ENCODE peak calls at places on chromosomes 11 and 22, in five cellular contexts. One of them, this sample, is unnamed.

GRCh38 chr22:35443790-35444684 is 44.1 kb downstream of the MCM5 start:
- DNase-seq in GM12878: no peak
- DNase-seq in K562: no peak
- DNase-seq in H1: no peak
- DNase-seq in HepG2: no peak
- DNase-seq in this sample: no peak

GRCh38 chr11:114080219-114080618 is 20.7 kb downstream of the ZBTB16 start:
- DNase-seq in H1: no peak
- DNase-seq in K562: no peak
- DNase-seq in GM12878: no peak
- DNase-seq in HepG2: no peak
- DNase-seq in this sample: no peak

GRCh38 chr11:73053964-73054363 is 88.2 kb downstream of the FCHSD2 start:
- DNase-seq in GM12878: no peak
- DNase-seq in HepG2: no peak
- DNase-seq in H1: no peak
- DNase-seq in K562: no peak
- DNase-seq in this sample: no peak

GRCh38 chr22:43867839-43868652 is 5.7 kb upstream of the SULT4A1 start:
- DNase-seq in H1: peak; percentile 71
- DNase-seq in GM12878: no peak
- DNase-seq in HepG2: no peak
- DNase-seq in K562: peak; percentile 55
- DNase-seq in this sample: no peak

GRCh38 chr11:110432713-110433392 is 3.1 kb downstream of the FDX1 start:
- DNase-seq in HepG2: no peak
- DNase-seq in GM12878: no peak
- DNase-seq in H1: no peak
- DNase-seq in K562: no peak
- DNase-seq in this sample: no peak

GRCh38 chr11:8257003-8257664 is 6.5 kb downstream of the LMO1 start:
- DNase-seq in GM12878: no peak
- DNase-seq in H1: no peak
- DNase-seq in K562: no peak
- DNase-seq in HepG2: no peak
- DNase-seq in this sample: no peak

GRCh38 chr22:24289138-24289537 is 18.5 kb downstream of the SPECC1L start:
- DNase-seq in HepG2: no peak
- DNase-seq in GM12878: no peak
- DNase-seq in K562: no peak
- DNase-seq in H1: no peak
- DNase-seq in this sample: no peak

GRCh38 chr11:30128269-30128932 is 102.4 kb upstream of the FSHB start:
- DNase-seq in K562: peak; percentile 11
- DNase-seq in GM12878: no peak
- DNase-seq in HepG2: peak; percentile 10
- DNase-seq in H1: no peak
- DNase-seq in this sample: peak; percentile 12

GRCh38 chr11:60831501-60832079 is 10.3 kb upstream of the CCDC86 start:
- DNase-seq in K562: no peak
- DNase-seq in HepG2: no peak
- DNase-seq in GM12878: no peak
- DNase-seq in H1: no peak
- DNase-seq in this sample: no peak

GRCh38 chr11:122661182-122661945 is 5.8 kb downstream of the UBASH3B start:
- DNase-seq in HepG2: no peak
- DNase-seq in K562: no peak
- DNase-seq in H1: no peak
- DNase-seq in GM12878: no peak
- DNase-seq in this sample: no peak

GRCh38 chr11:6587360-6587953 is 16.0 kb downstream of the RRP8 start:
- DNase-seq in K562: no peak
- DNase-seq in GM12878: no peak
- DNase-seq in HepG2: no peak
- DNase-seq in H1: no peak
- DNase-seq in this sample: no peak

GRCh38 chr22:46358766-46359165 is 23.3 kb downstream of the TRMU start:
- DNase-seq in K562: no peak
- DNase-seq in GM12878: no peak
- DNase-seq in H1: no peak
- DNase-seq in HepG2: no peak
- DNase-seq in this sample: no peak

GRCh38 chr11:80320765-80321164 is 879.9 kb upstream of the TENM4 start:
- DNase-seq in H1: no peak
- DNase-seq in GM12878: no peak
- DNase-seq in K562: no peak
- DNase-seq in HepG2: no peak
- DNase-seq in this sample: no peak

GRCh38 chr11:86784247-86784681 is 16.1 kb upstream of the PRSS23 start:
- DNase-seq in GM12878: no peak
- DNase-seq in K562: no peak
- DNase-seq in H1: no peak
- DNase-seq in HepG2: no peak
- DNase-seq in this sample: no peak

GRCh38 chr11:133595998-133596590 is 63.8 kb upstream of the OPCML start:
- DNase-seq in GM12878: no peak
- DNase-seq in HepG2: no peak
- DNase-seq in H1: no peak
- DNase-seq in K562: no peak
- DNase-seq in this sample: no peak

GRCh38 chr22:32736746-32737145 is 64.8 kb upstream of the TIMP3 start:
- DNase-seq in K562: no peak
- DNase-seq in H1: no peak
- DNase-seq in HepG2: peak; percentile 59
- DNase-seq in GM12878: no peak
- DNase-seq in this sample: no peak

GRCh38 chr22:23181763-23182288 is 1.5 kb downstream of the BCR start:
- DNase-seq in HepG2: no peak
- DNase-seq in H1: no peak
- DNase-seq in GM12878: no peak
- DNase-seq in K562: peak; percentile 68
- DNase-seq in this sample: no peak

GRCh38 chr11:66036334-66036710 is 10.0 kb upstream of the CATSPER1 start:
- DNase-seq in H1: no peak
- DNase-seq in K562: no peak
- DNase-seq in GM12878: no peak
- DNase-seq in HepG2: no peak
- DNase-seq in this sample: no peak

GRCh38 chr11:66035653-66036333 is 9.5 kb upstream of the CATSPER1 start:
- DNase-seq in K562: no peak
- DNase-seq in H1: no peak
- DNase-seq in HepG2: no peak
- DNase-seq in GM12878: no peak
- DNase-seq in this sample: no peak

GRCh38 chr11:66037327-66037726 is 11.0 kb upstream of the CATSPER1 start:
- DNase-seq in H1: no peak
- DNase-seq in HepG2: no peak
- DNase-seq in K562: no peak
- DNase-seq in GM12878: no peak
- DNase-seq in this sample: no peak

GRCh38 chr11:66032962-66033735 is 6.9 kb upstream of the CATSPER1 start:
- DNase-seq in K562: no peak
- DNase-seq in H1: no peak
- DNase-seq in GM12878: no peak
- DNase-seq in HepG2: no peak
- DNase-seq in this sample: no peak
- TF ChIP-seq YY1 in K562: no peak
- TF ChIP-seq YY1 in H1: no peak
- TF ChIP-seq YY1 in GM12878: no peak
- TF ChIP-seq YY1 in HepG2: no peak
- TF ChIP-seq YY1 in this sample: no peak

GRCh38 chr11:19987243-19987870 is 172.9 kb downstream of the DBX1 start:
- DNase-seq in GM12878: no peak
- DNase-seq in HepG2: no peak
- DNase-seq in H1: no peak
- DNase-seq in K562: peak; percentile 34
- DNase-seq in this sample: no peak
- TF ChIP-seq SP1 in GM12878: no peak
- TF ChIP-seq SP1 in HepG2: no peak
- TF ChIP-seq SP1 in H1: no peak
- TF ChIP-seq SP1 in K562: no peak
- TF ChIP-seq SP1 in this sample: no peak

GRCh38 chr22:36470162-36470993 is 11.1 kb downstream of the TXN2 start:
- DNase-seq in K562: peak; percentile 84
- DNase-seq in H1: peak; percentile 65
- DNase-seq in GM12878: no peak
- DNase-seq in HepG2: peak; percentile 76
- DNase-seq in this sample: peak; percentile 60

GRCh38 chr22:36469094-36469710 is 12.2 kb downstream of the TXN2 start:
- DNase-seq in GM12878: no peak
- DNase-seq in K562: no peak
- DNase-seq in H1: no peak
- DNase-seq in HepG2: no peak
- DNase-seq in this sample: no peak

GRCh38 chr22:36470994-36471331 is 10.5 kb downstream of the TXN2 start:
- DNase-seq in H1: no peak
- DNase-seq in HepG2: no peak
- DNase-seq in K562: no peak
- DNase-seq in GM12878: no peak
- DNase-seq in this sample: no peak

GRCh38 chr22:36472689-36473088 is 8.8 kb downstream of the TXN2 start:
- DNase-seq in H1: no peak
- DNase-seq in HepG2: no peak
- DNase-seq in K562: no peak
- DNase-seq in GM12878: no peak
- DNase-seq in this sample: no peak

GRCh38 chr22:36471341-36471821 is 10.1 kb downstream of the TXN2 start:
- DNase-seq in GM12878: no peak
- DNase-seq in H1: no peak
- DNase-seq in K562: no peak
- DNase-seq in HepG2: no peak
- DNase-seq in this sample: no peak
- TF ChIP-seq YY1 in GM12878: no peak
- TF ChIP-seq YY1 in H1: no peak
- TF ChIP-seq YY1 in K562: no peak
- TF ChIP-seq YY1 in HepG2: no peak
- TF ChIP-seq YY1 in this sample: no peak

GRCh38 chr11:876550-876949 is 33.9 kb downstream of the TSPAN4 start:
- DNase-seq in HepG2: no peak
- DNase-seq in K562: no peak
- DNase-seq in H1: no peak
- DNase-seq in GM12878: no peak
- DNase-seq in this sample: no peak
- TF ChIP-seq SP1 in HepG2: no peak
- TF ChIP-seq SP1 in K562: no peak
- TF ChIP-seq SP1 in H1: no peak
- TF ChIP-seq SP1 in GM12878: no peak
- TF ChIP-seq SP1 in this sample: no peak

GRCh38 chr22:20571531-20572007 is 64.2 kb downstream of the MED15 start:
- DNase-seq in HepG2: peak; percentile 16
- DNase-seq in GM12878: no peak
- DNase-seq in H1: no peak
- DNase-seq in K562: peak; percentile 91
- DNase-seq in this sample: no peak
- TF ChIP-seq YY1 in HepG2: no peak
- TF ChIP-seq YY1 in GM12878: no peak
- TF ChIP-seq YY1 in H1: no peak
- TF ChIP-seq YY1 in K562: no peak
- TF ChIP-seq YY1 in this sample: no peak